ENCODE peak calls at places on chromosome 15, in ten cellular contexts. One of them, this sample, is unnamed. For H3K4me1, the result is how much of the 10 kb centered on the place peaks cover.

GRCh38 chr15:62121273-62122015 is 43.6 kb downstream of the C2CD4B start:
- DNase-seq in BE2C: no peak
- DNase-seq in IMR-90: no peak
- DNase-seq in pancreas: no peak
- DNase-seq in Peyer's patch: no peak
- DNase-seq in ovary: no peak
- DNase-seq in left ventricle myocardium inferior: no peak
- DNase-seq in right lobe of liver: no peak
- DNase-seq in effector memory CD4-positive, alpha-beta T cell: no peak
- DNase-seq in MM.1S: peak
- DNase-seq in this sample: no peak

GRCh38 chr15:95556866-95557225 is 773.7 kb upstream of the NR2F2 start:
- DNase-seq in MM.1S: no peak
- DNase-seq in pancreas: no peak
- DNase-seq in left ventricle myocardium inferior: no peak
- DNase-seq in right lobe of liver: no peak
- DNase-seq in ovary: no peak
- DNase-seq in Peyer's patch: no peak
- DNase-seq in IMR-90: no peak
- DNase-seq in BE2C: no peak
- DNase-seq in effector memory CD4-positive, alpha-beta T cell: no peak
- DNase-seq in this sample: no peak

GRCh38 chr15:62994975-62995730 is 47.4 kb upstream of the TPM1 start:
- DNase-seq in BE2C: no peak
- DNase-seq in Peyer's patch: no peak
- DNase-seq in effector memory CD4-positive, alpha-beta T cell: no peak
- DNase-seq in MM.1S: no peak
- DNase-seq in right lobe of liver: no peak
- DNase-seq in pancreas: no peak
- DNase-seq in IMR-90: peak
- DNase-seq in left ventricle myocardium inferior: no peak
- DNase-seq in ovary: no peak
- DNase-seq in this sample: no peak

GRCh38 chr15:61146643-61147230 is 82.4 kb downstream of the RORA start:
- DNase-seq in right lobe of liver: no peak
- DNase-seq in ovary: no peak
- DNase-seq in left ventricle myocardium inferior: no peak
- DNase-seq in pancreas: no peak
- DNase-seq in MM.1S: no peak
- DNase-seq in Peyer's patch: no peak
- DNase-seq in effector memory CD4-positive, alpha-beta T cell: no peak
- DNase-seq in BE2C: no peak
- DNase-seq in IMR-90: no peak
- DNase-seq in this sample: no peak

GRCh38 chr15:75696303-75696657 is 16.4 kb downstream of the CSPG4 start:
- DNase-seq in left ventricle myocardium inferior: no peak
- DNase-seq in Peyer's patch: no peak
- DNase-seq in ovary: no peak
- DNase-seq in right lobe of liver: no peak
- DNase-seq in IMR-90: no peak
- DNase-seq in pancreas: peak
- DNase-seq in BE2C: no peak
- DNase-seq in MM.1S: no peak
- DNase-seq in effector memory CD4-positive, alpha-beta T cell: no peak
- DNase-seq in this sample: peak

GRCh38 chr15:92184679-92185230 is 208.9 kb upstream of the ST8SIA2 start:
- DNase-seq in MM.1S: no peak
- DNase-seq in right lobe of liver: no peak
- DNase-seq in effector memory CD4-positive, alpha-beta T cell: no peak
- DNase-seq in BE2C: no peak
- DNase-seq in pancreas: no peak
- DNase-seq in ovary: no peak
- DNase-seq in left ventricle myocardium inferior: no peak
- DNase-seq in IMR-90: no peak
- DNase-seq in Peyer's patch: no peak
- DNase-seq in this sample: no peak

GRCh38 chr15:45168286-45168685 is 19.5 kb downstream of the SHF start:
- DNase-seq in pancreas: no peak
- DNase-seq in left ventricle myocardium inferior: no peak
- DNase-seq in IMR-90: no peak
- DNase-seq in BE2C: no peak
- DNase-seq in effector memory CD4-positive, alpha-beta T cell: no peak
- DNase-seq in MM.1S: no peak
- DNase-seq in right lobe of liver: no peak
- DNase-seq in Peyer's patch: no peak
- DNase-seq in ovary: no peak
- DNase-seq in this sample: peak

GRCh38 chr15:38059665-38060064 is 125.2 kb downstream of the TMCO5A start:
- DNase-seq in right lobe of liver: no peak
- DNase-seq in BE2C: no peak
- DNase-seq in MM.1S: peak
- DNase-seq in left ventricle myocardium inferior: no peak
- DNase-seq in Peyer's patch: no peak
- DNase-seq in IMR-90: peak
- DNase-seq in ovary: no peak
- DNase-seq in effector memory CD4-positive, alpha-beta T cell: no peak
- DNase-seq in pancreas: no peak
- DNase-seq in this sample: no peak

GRCh38 chr15:27043770-27044169 is 72.8 kb downstream of the GABRG3 start:
- DNase-seq in Peyer's patch: no peak
- DNase-seq in right lobe of liver: peak
- DNase-seq in MM.1S: no peak
- DNase-seq in IMR-90: no peak
- DNase-seq in ovary: no peak
- DNase-seq in BE2C: no peak
- DNase-seq in pancreas: no peak
- DNase-seq in left ventricle myocardium inferior: no peak
- DNase-seq in effector memory CD4-positive, alpha-beta T cell: no peak
- DNase-seq in this sample: no peak

GRCh38 chr15:101698314-101698713 is 26.0 kb downstream of the TARS3 start:
- DNase-seq in pancreas: no peak
- DNase-seq in effector memory CD4-positive, alpha-beta T cell: no peak
- DNase-seq in MM.1S: no peak
- DNase-seq in right lobe of liver: no peak
- DNase-seq in Peyer's patch: no peak
- DNase-seq in IMR-90: peak
- DNase-seq in ovary: no peak
- DNase-seq in left ventricle myocardium inferior: no peak
- DNase-seq in BE2C: no peak
- DNase-seq in this sample: no peak

GRCh38 chr15:49308686-49309085 is 114.4 kb upstream of the FGF7 start:
- DNase-seq in right lobe of liver: no peak
- DNase-seq in ovary: no peak
- DNase-seq in left ventricle myocardium inferior: no peak
- DNase-seq in IMR-90: no peak
- DNase-seq in MM.1S: no peak
- DNase-seq in Peyer's patch: no peak
- DNase-seq in pancreas: no peak
- DNase-seq in effector memory CD4-positive, alpha-beta T cell: no peak
- DNase-seq in BE2C: no peak
- DNase-seq in this sample: no peak

GRCh38 chr15:50256188-50257041 is 9.1 kb downstream of the HDC start:
- DNase-seq in MM.1S: no peak
- DNase-seq in BE2C: no peak
- DNase-seq in right lobe of liver: no peak
- DNase-seq in left ventricle myocardium inferior: no peak
- DNase-seq in IMR-90: peak
- DNase-seq in effector memory CD4-positive, alpha-beta T cell: no peak
- DNase-seq in pancreas: no peak
- DNase-seq in Peyer's patch: no peak
- DNase-seq in ovary: no peak
- DNase-seq in this sample: no peak

GRCh38 chr15:76337739-76338554 is 1.4 kb downstream of the ISL2 start:
- DNase-seq in MM.1S: no peak
- DNase-seq in IMR-90: no peak
- DNase-seq in ovary: no peak
- DNase-seq in right lobe of liver: no peak
- DNase-seq in pancreas: peak
- DNase-seq in Peyer's patch: no peak
- DNase-seq in left ventricle myocardium inferior: no peak
- DNase-seq in BE2C: peak
- DNase-seq in effector memory CD4-positive, alpha-beta T cell: no peak
- DNase-seq in this sample: no peak

GRCh38 chr15:64351265-64351664 is 4.7 kb downstream of the CSNK1G1 start:
- DNase-seq in IMR-90: peak
- DNase-seq in ovary: no peak
- DNase-seq in pancreas: no peak
- DNase-seq in left ventricle myocardium inferior: no peak
- DNase-seq in MM.1S: no peak
- DNase-seq in right lobe of liver: no peak
- DNase-seq in Peyer's patch: no peak
- DNase-seq in BE2C: no peak
- DNase-seq in effector memory CD4-positive, alpha-beta T cell: no peak
- DNase-seq in this sample: no peak

GRCh38 chr15:95663156-95663831 is 667.2 kb upstream of the NR2F2 start:
- DNase-seq in pancreas: no peak
- DNase-seq in IMR-90: peak
- DNase-seq in left ventricle myocardium inferior: no peak
- DNase-seq in ovary: no peak
- DNase-seq in Peyer's patch: no peak
- DNase-seq in MM.1S: no peak
- DNase-seq in right lobe of liver: no peak
- DNase-seq in effector memory CD4-positive, alpha-beta T cell: no peak
- DNase-seq in BE2C: no peak
- DNase-seq in this sample: no peak

DNA sequence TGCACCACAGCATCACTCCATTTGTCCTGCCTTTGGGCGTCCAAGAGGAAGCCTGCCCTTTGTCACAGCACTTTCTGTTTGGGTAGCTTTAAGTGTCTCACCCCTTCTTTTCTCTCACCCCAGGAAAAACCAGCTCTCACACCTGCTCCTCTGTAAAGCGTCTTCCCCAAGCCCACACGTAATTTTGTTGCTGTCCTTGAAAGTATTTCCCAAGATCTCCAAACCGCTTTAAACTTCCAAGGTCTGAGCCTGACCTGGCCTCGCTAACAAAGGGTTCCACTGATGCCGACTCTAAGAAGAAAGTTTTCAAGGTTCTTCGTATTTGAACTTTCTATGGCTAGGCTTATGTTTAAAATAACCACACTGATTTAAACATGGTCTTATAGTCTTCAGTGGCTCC is 5.3 kb downstream of the ABHD2 start:
- DNase-seq in IMR-90: no peak
- DNase-seq in right lobe of liver: no peak
- DNase-seq in effector memory CD4-positive, alpha-beta T cell: no peak
- DNase-seq in ovary: peak
- DNase-seq in left ventricle myocardium inferior: no peak
- DNase-seq in MM.1S: no peak
- DNase-seq in Peyer's patch: no peak
- DNase-seq in pancreas: no peak
- DNase-seq in BE2C: no peak
- DNase-seq in this sample: no peak
- H3K4me1 ChIP-seq in IMR-90: under half
- H3K4me1 ChIP-seq in right lobe of liver: under half
- H3K4me1 ChIP-seq in effector memory CD4-positive, alpha-beta T cell: under half
- H3K4me1 ChIP-seq in ovary: under half
- H3K4me1 ChIP-seq in left ventricle myocardium inferior: half or more
- H3K4me1 ChIP-seq in MM.1S: under half
- H3K4me1 ChIP-seq in Peyer's patch: under half
- H3K4me1 ChIP-seq in pancreas: half or more
- H3K4me1 ChIP-seq in BE2C: under half
- H3K4me1 ChIP-seq in this sample: half or more

GRCh38 chr15:52369455-52369854 is 73.9 kb upstream of the MYO5C start:
- DNase-seq in left ventricle myocardium inferior: no peak
- DNase-seq in IMR-90: no peak
- DNase-seq in effector memory CD4-positive, alpha-beta T cell: no peak
- DNase-seq in pancreas: no peak
- DNase-seq in Peyer's patch: no peak
- DNase-seq in MM.1S: no peak
- DNase-seq in ovary: no peak
- DNase-seq in right lobe of liver: no peak
- DNase-seq in BE2C: no peak
- DNase-seq in this sample: no peak
- H3K4me3 ChIP-seq in left ventricle myocardium inferior: no peak
- H3K4me3 ChIP-seq in IMR-90: no peak
- H3K4me3 ChIP-seq in effector memory CD4-positive, alpha-beta T cell: no peak
- H3K4me3 ChIP-seq in pancreas: no peak
- H3K4me3 ChIP-seq in Peyer's patch: no peak
- H3K4me3 ChIP-seq in MM.1S: no peak
- H3K4me3 ChIP-seq in ovary: no peak
- H3K4me3 ChIP-seq in right lobe of liver: no peak
- H3K4me3 ChIP-seq in BE2C: no peak
- H3K4me3 ChIP-seq in this sample: no peak

GRCh38 chr15:36210426-36210825 is 369.0 kb upstream of the CDIN1 start:
- DNase-seq in pancreas: no peak
- DNase-seq in IMR-90: no peak
- DNase-seq in MM.1S: no peak
- DNase-seq in right lobe of liver: no peak
- DNase-seq in ovary: no peak
- DNase-seq in left ventricle myocardium inferior: no peak
- DNase-seq in BE2C: no peak
- DNase-seq in Peyer's patch: no peak
- DNase-seq in effector memory CD4-positive, alpha-beta T cell: no peak
- DNase-seq in this sample: no peak

DNA sequence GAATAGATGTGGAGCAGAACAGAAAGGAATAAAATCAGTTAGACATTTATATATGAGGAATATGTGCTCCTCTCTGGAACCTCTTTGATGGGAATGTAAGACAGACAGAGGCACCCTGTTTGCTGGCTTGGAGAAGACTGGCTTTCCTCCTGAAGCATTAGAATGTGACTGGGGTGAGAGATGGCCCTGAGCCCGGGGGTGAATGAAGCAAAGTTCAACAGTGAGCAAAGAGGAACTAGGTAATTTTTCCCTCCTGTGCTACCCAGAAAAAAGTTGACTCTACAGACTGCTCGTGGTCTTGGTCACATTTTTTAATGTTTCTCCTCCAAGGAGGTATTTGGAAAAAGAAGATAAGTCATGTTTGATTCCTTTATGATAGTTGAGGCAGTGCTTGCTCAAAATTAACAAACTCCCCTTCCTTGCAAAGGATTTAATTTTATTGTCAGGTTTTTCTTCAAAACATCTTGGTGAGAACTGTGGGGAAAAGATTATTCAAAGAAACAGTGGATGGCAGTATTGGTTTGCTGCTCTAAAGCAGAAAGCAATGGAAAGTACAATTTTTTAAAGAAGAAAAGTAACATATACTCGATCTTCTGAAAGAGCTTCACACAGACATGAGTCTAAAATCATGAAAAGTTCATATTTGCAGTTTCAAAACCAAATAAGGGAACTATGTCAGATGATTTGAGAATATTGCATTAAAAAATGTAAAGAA is 370.4 kb upstream of the CDIN1 start:
- DNase-seq in ovary: no peak
- DNase-seq in BE2C: no peak
- DNase-seq in left ventricle myocardium inferior: no peak
- DNase-seq in effector memory CD4-positive, alpha-beta T cell: no peak
- DNase-seq in pancreas: no peak
- DNase-seq in Peyer's patch: no peak
- DNase-seq in IMR-90: peak
- DNase-seq in MM.1S: no peak
- DNase-seq in right lobe of liver: no peak
- DNase-seq in this sample: no peak
- H3K4me1 ChIP-seq in ovary: under half
- H3K4me1 ChIP-seq in BE2C: under half
- H3K4me1 ChIP-seq in left ventricle myocardium inferior: under half
- H3K4me1 ChIP-seq in effector memory CD4-positive, alpha-beta T cell: under half
- H3K4me1 ChIP-seq in pancreas: under half
- H3K4me1 ChIP-seq in Peyer's patch: under half
- H3K4me1 ChIP-seq in IMR-90: under half
- H3K4me1 ChIP-seq in MM.1S: under half
- H3K4me1 ChIP-seq in right lobe of liver: under half
- H3K4me1 ChIP-seq in this sample: under half

GRCh38 chr15:89874926-89875564 is 18.7 kb downstream of the AP3S2 start:
- DNase-seq in IMR-90: peak
- DNase-seq in MM.1S: peak
- DNase-seq in ovary: peak
- DNase-seq in pancreas: peak
- DNase-seq in right lobe of liver: peak
- DNase-seq in Peyer's patch: peak
- DNase-seq in BE2C: peak
- DNase-seq in left ventricle myocardium inferior: peak
- DNase-seq in effector memory CD4-positive, alpha-beta T cell: peak
- DNase-seq in this sample: peak
- H3K4me3 ChIP-seq in IMR-90: no peak
- H3K4me3 ChIP-seq in MM.1S: no peak
- H3K4me3 ChIP-seq in ovary: no peak
- H3K4me3 ChIP-seq in pancreas: no peak
- H3K4me3 ChIP-seq in right lobe of liver: no peak
- H3K4me3 ChIP-seq in Peyer's patch: no peak
- H3K4me3 ChIP-seq in BE2C: no peak
- H3K4me3 ChIP-seq in left ventricle myocardium inferior: no peak
- H3K4me3 ChIP-seq in effector memory CD4-positive, alpha-beta T cell: no peak
- H3K4me3 ChIP-seq in this sample: no peak

This sample was measured in upper lobe of left lung.